ENCODE peak calls at places on chromosomes 5 and 9, in seven cellular contexts. R is CD4-positive, alpha-beta T cell; W is PC-3; B is A673; T is aorta; E is fibroblast of lung; X is thyroid gland. I is an unnamed sample. For H3K9me3, the result is how much of the 10 kb centered on the place peaks cover.

GRCh38 chr9:128091144-128091543 is 23.1 kb downstream of the SLC25A25 start:
- DNase-seq in R (no peak), W (no peak), B (peak), T (peak), E (peak), X (peak), I (no peak)

GRCh38 chr9:92147030-92147853 is 32.0 kb upstream of the SPTLC1 start:
- DNase-seq in R (no peak), W (peak), B (no peak), T (peak), E (peak), X (no peak), I (peak)

GRCh38 chr5:154508114-154508513 is 30.1 kb upstream of the HAND1 start:
- DNase-seq in R (no peak), W (no peak), B (no peak), T (no peak), E (no peak), X (no peak), I (no peak)

GRCh38 chr5:177382423-177383029 is 1.7 kb upstream of the SLC34A1 start:
- DNase-seq in R (no peak), W (peak), B (no peak), T (no peak), E (peak), X (no peak), I (peak)

GRCh38 chr9:107251756-107252322 is 31.2 kb upstream of the RAD23B start:
- DNase-seq in R (no peak), W (no peak), B (no peak), T (no peak), E (peak), X (no peak), I (no peak)

GRCh38 chr9:120412425-120412951 is 167.5 kb downstream of the CDK5RAP2 start:
- DNase-seq in R (no peak), W (no peak), B (no peak), T (no peak), E (peak), X (no peak), I (no peak)

GRCh38 chr9:90960941-90961340 is 159.3 kb downstream of the SYK start:
- DNase-seq in R (no peak), W (no peak), B (no peak), T (no peak), E (no peak), X (peak), I (no peak)

GRCh38 chr5:5165541-5166002 is 25.4 kb downstream of the ADAMTS16 start:
- DNase-seq in R (no peak), W (peak), B (peak), T (no peak), E (no peak), X (no peak), I (no peak)

GRCh38 chr9:21095561-21095960 is 17.8 kb upstream of the IFNB1 start:
- DNase-seq in R (no peak), W (peak), B (no peak), T (no peak), E (no peak), X (no peak), I (peak)

GRCh38 chr5:2462026-2462691 is 289.3 kb downstream of the IRX2 start:
- DNase-seq in R (no peak), W (no peak), B (no peak), T (no peak), E (no peak), X (no peak), I (no peak)
- H3K9me3 ChIP-seq in R (under half), W (under half), B (under half), T (under half), E (under half), X (under half), I (under half)

DNA sequence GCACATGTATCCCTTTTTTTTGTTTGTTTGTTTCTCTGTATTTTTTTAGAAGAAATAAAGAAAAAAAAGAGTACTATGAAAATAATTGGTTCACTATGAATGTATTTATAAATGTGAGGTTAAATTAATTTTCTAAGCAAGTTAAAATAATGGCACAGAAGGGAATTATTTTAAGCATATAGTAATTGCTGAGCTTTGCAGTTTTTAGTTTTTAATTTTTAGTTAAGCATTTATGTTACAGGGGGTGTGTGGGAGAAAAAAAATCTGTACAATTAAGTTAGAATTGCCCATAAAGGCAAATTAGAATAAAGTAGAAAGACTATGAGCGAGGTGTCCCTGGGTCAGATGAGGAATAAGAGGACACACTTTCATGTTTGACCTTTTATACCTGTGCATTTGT is 152.6 kb downstream of the CDH18 start:
- DNase-seq in R (no peak), W (no peak), B (no peak), T (no peak), E (no peak), X (no peak), I (no peak)
- H3K9me3 ChIP-seq in R (under half), W (under half), B (under half), T (under half), E (under half), X (under half), I (under half)

DNA sequence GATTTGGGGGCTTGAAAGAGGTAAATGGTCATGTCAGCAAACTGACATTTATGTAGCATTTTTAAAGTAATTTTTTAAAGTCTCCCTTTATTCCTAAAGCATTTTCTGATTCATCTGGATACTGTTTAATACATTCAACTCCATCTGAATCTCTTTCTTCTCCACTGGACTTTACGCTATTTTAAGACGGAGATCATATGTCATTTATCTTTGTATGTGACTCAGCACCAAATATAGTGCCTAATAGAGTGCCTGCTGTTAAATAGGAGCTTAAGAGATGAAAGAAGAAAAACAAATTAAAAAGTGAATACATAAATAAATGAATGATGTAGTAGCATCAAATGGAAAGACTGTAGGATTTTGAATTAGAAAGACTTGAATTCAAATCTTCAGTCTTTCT is 548.8 kb upstream of the SMC2 start:
- DNase-seq in R (no peak), W (no peak), B (no peak), T (no peak), E (no peak), X (no peak), I (no peak)
- H3K9me3 ChIP-seq in R (under half), W (under half), B (under half), T (under half), E (under half), X (under half), I (under half)

GRCh38 chr9:129518074-129518473 is 102.8 kb downstream of the C9orf50 start:
- DNase-seq in R (no peak), W (no peak), B (no peak), T (no peak), E (no peak), X (no peak), I (no peak)
- H3K9me3 ChIP-seq in R (under half), W (under half), B (under half), T (under half), E (under half), X (under half), I (under half)

GRCh38 chr5:180849827-180850226 is 11.2 kb downstream of the ZFP62 start:
- DNase-seq in R (no peak), W (no peak), B (no peak), T (no peak), E (no peak), X (no peak), I (no peak)
- H3K9me3 ChIP-seq in R (under half), W (under half), B (half or more), T (under half), E (under half), X (under half), I (under half)

GRCh38 chr9:4196376-4196775 is 103.5 kb downstream of the GLIS3 start:
- DNase-seq in R (no peak), W (no peak), B (no peak), T (no peak), E (no peak), X (no peak), I (no peak)
- H3K9me3 ChIP-seq in R (under half), W (under half), B (under half), T (under half), E (under half), X (under half), I (under half)

GRCh38 chr5:141419074-141419880 is 1.6 kb upstream of the PCDHGA11 start:
- DNase-seq in R (no peak), W (no peak), B (no peak), T (no peak), E (no peak), X (no peak), I (no peak)
- H3K9me3 ChIP-seq in R (half or more), W (under half), B (half or more), T (under half), E (under half), X (under half), I (under half)

GRCh38 chr5:118788351-118788750 is 200.0 kb downstream of the DTWD2 start:
- DNase-seq in R (no peak), W (no peak), B (no peak), T (no peak), E (no peak), X (no peak), I (no peak)
- H3K9me3 ChIP-seq in R (under half), W (under half), B (under half), T (under half), E (under half), X (under half), I (under half)

GRCh38 chr5:178793156-178793555 is 62.7 kb upstream of the ZNF354A start:
- DNase-seq in R (no peak), W (peak), B (peak), T (no peak), E (no peak), X (peak), I (peak)
- H3K9me3 ChIP-seq in R (under half), W (under half), B (under half), T (under half), E (under half), X (under half), I (under half)